ENCODE peak calls at places on chromosomes 4 and X, in six cellular contexts. W, V, E, M, A and C are unnamed samples. For H3K27me3, the result is how much of the 10 kb centered on the place peaks cover.

GRCh38 chr4:102610007-102610406 is 108.8 kb downstream of the NFKB1 start:
- DNase-seq in A (no peak), E (no peak), V (no peak), M (no peak), W (no peak), C (no peak)

GRCh38 chr4:55125087-55125721 is at the start of gene KDR:
- DNase-seq in A (no peak), V (peak), M (peak), W (peak), E (peak), C (peak)

GRCh38 chr4:90833698-90834097 is 706.5 kb downstream of the CCSER1 start:
- DNase-seq in E (no peak), M (no peak), W (no peak), V (no peak), A (no peak), C (no peak)

GRCh38 chrX:149760965-149761364 is 12.9 kb upstream of the HSFX1 start:
- DNase-seq in M (no peak), E (no peak), V (no peak), W (no peak), A (no peak), C (no peak)

GRCh38 chr4:102751964-102752363 is 8.8 kb downstream of the MANBA start:
- DNase-seq in A (no peak), E (no peak), M (no peak), W (no peak), V (no peak), C (no peak)

GRCh38 chr4:127732623-127733199 is 2.5 kb downstream of the SLC25A31 start:
- DNase-seq in E (peak), A (peak), V (peak), W (no peak), M (peak), C (peak)

GRCh38 chr4:176735300-176735699 is 57.4 kb downstream of the VEGFC start:
- DNase-seq in M (no peak), E (peak), A (no peak), V (peak), W (no peak), C (no peak)

GRCh38 chr4:1043658-1044468 is 32.4 kb downstream of the FGFRL1 start:
- DNase-seq in V (peak), W (peak), M (no peak), A (no peak), E (peak), C (peak)

GRCh38 chr4:6692806-6693205 is 872 bp upstream of the S100P start:
- DNase-seq in V (peak), M (no peak), A (no peak), E (no peak), W (no peak), C (peak)

GRCh38 chrX:12301288-12301687 is 163.0 kb downstream of the FRMPD4 start:
- DNase-seq in M (no peak), E (no peak), A (no peak), W (no peak), V (no peak), C (no peak)

GRCh38 chrX:44012484-44013096 is 39.4 kb upstream of the NDP start:
- DNase-seq in E (peak), A (peak), M (no peak), V (peak), W (peak), C (peak)

GRCh38 chrX:154074199-154074598 is 23.3 kb downstream of the MECP2 start:
- DNase-seq in E (peak), A (no peak), M (no peak), W (no peak), V (peak), C (no peak)

GRCh38 chrX:97863261-97863660 is 979.6 kb downstream of the RPA4 start:
- DNase-seq in W (no peak), A (no peak), E (no peak), V (no peak), M (no peak), C (no peak)

GRCh38 chr4:521636-522330 is 22.8 kb downstream of the PIGG start:
- DNase-seq in A (no peak), M (no peak), E (no peak), V (no peak), W (no peak), C (no peak)

GRCh38 chr4:37988670-37989069 is 28.5 kb downstream of the PTTG2 start:
- DNase-seq in V (no peak), E (peak), A (no peak), M (no peak), W (no peak), C (no peak)

GRCh38 chrX:100076031-100076430 is 334.0 kb downstream of the PCDH19 start:
- DNase-seq in M (no peak), W (no peak), V (no peak), E (no peak), A (no peak), C (no peak)

GRCh38 chrX:145405012-145405411 is 157.7 kb downstream of the SPANXN1 start:
- DNase-seq in V (peak), E (no peak), W (no peak), A (peak), M (peak), C (peak)

GRCh38 chr4:141761926-141762325 is 125.5 kb downstream of the IL15 start:
- DNase-seq in W (no peak), M (no peak), E (no peak), A (no peak), V (no peak), C (no peak)

GRCh38 chr4:11719879-11720278 is 291.2 kb upstream of the HS3ST1 start:
- DNase-seq in M (no peak), A (no peak), V (no peak), W (no peak), E (no peak), C (no peak)
- H3K27ac ChIP-seq in M (no peak), A (no peak), V (peak), W (no peak), E (no peak), C (no peak)

GRCh38 chr4:56213543-56213942 is 173.7 kb downstream of the AASDH start:
- DNase-seq in V (no peak), A (no peak), E (no peak), W (no peak), M (no peak), C (no peak)

GRCh38 chr4:56209767-56210166 is 177.5 kb downstream of the AASDH start:
- DNase-seq in E (no peak), V (no peak), A (no peak), M (no peak), W (no peak), C (no peak)

GRCh38 chr4:56212774-56213173 is 174.5 kb downstream of the AASDH start:
- DNase-seq in W (no peak), V (no peak), A (peak), M (no peak), E (no peak), C (no peak)

GRCh38 chr4:56210397-56210796 is 176.9 kb downstream of the AASDH start:
- DNase-seq in W (no peak), M (no peak), V (no peak), E (no peak), A (no peak), C (no peak)

GRCh38 chr4:56211202-56211601 is 176.1 kb downstream of the AASDH start:
- DNase-seq in V (no peak), A (no peak), W (no peak), M (no peak), E (no peak), C (no peak)
- H3K27me3 ChIP-seq in V (under half), A (under half), W (under half), M (under half), E (under half), C (under half)

DNA sequence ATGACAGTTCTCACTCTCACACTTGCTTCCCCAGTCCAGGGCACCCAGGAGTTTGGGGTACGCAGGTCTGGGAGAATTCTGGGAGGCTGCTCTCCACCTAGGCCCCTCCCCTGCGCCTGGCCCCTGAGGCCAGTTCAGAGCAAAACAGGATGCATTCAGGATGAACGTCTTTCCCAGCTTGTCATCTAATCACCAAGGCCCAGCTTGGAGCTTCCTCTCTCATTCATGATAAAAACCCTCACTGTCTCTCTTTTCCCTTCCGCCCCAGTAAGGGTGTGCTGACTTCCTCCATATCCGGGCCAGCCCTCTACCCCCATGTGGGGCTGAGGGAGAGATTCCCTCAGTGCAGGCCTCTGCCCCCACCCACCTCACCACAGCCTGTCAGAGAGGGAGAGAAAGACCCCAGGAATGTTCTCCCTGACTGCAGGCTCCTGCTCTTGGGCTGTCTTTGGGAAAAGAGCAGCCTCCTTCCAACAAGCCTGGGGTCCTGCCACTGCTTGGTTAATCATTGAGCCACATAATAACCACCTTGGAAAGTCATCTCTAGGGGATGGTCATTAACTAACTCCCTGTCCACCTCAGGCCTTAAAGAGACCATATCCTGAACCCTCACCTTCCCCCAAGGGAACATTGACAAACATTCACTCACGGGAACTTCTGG is 50.1 kb downstream of the STARD8 start:
- DNase-seq in V (no peak), W (no peak), E (no peak), M (no peak), A (no peak), C (no peak)
- H3K27ac ChIP-seq in V (no peak), W (peak), E (no peak), M (no peak), A (no peak), C (no peak)

GRCh38 chrX:16665089-16665488 is 15.1 kb downstream of the S100G start:
- DNase-seq in M (no peak), W (no peak), A (no peak), E (peak), V (peak), C (no peak)

GRCh38 chrX:16664059-16664458 is 14.1 kb downstream of the S100G start:
- DNase-seq in A (no peak), E (peak), M (no peak), V (no peak), W (no peak), C (no peak)

GRCh38 chrX:16662402-16662801 is 12.4 kb downstream of the S100G start:
- DNase-seq in W (no peak), M (no peak), A (no peak), E (no peak), V (no peak), C (no peak)

GRCh38 chrX:16666541-16666940 is 16.6 kb downstream of the S100G start:
- DNase-seq in M (no peak), W (no peak), V (no peak), A (no peak), E (peak), C (peak)

DNA sequence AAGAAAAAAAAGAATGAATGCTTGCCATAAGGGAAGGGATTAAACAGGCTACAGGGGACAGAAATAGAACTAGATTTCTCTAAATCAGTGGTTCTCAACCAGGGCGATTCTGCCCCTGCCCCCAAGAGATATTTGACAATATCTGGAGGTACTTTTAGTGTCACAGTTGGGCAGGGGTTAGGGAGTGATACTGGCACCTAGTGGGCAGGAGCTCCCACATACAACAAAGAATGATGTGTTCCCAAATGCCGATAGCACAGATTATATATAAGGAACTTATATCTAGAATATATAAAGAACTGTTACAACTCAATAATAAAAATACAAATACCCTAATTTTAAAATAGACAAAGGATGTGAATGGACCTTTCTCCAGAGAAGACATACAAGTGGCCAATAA is 14.7 kb downstream of the S100G start:
- DNase-seq in E (no peak), V (no peak), A (no peak), M (no peak), W (no peak), C (no peak)
- H3K27me3 ChIP-seq in E (under half), V (under half), A (under half), M (under half), W (under half), C (under half)

GRCh38 chr4:184471872-184472539 is 2.3 kb downstream of the IRF2 start:
- DNase-seq in M (peak), E (no peak), A (peak), V (no peak), W (no peak), C (no peak)
- H3K27ac ChIP-seq in M (peak), E (peak), A (peak), V (peak), W (peak), C (no peak)